ENCODE peak calls at places on chromosomes 12 and 14, in eight cellular contexts. L is psoas muscle; T is hypothalamus; P is activated T-cell treated with anti-CD3 and anti-CD28 coated beads, Interleukin-2, amount 50 U/mL, for 72 hours; I is MG63; J is NCI-H345; N is MM.1S; G is naive thymus-derived CD8-positive, alpha-beta T cell. R is an unnamed sample.

GRCh38 chr14:73457050-73457934 is 1.1 kb downstream of the NUMB start:
- DNase-seq in L (peak), G (no peak), I (peak), T (no peak), J (peak), N (no peak), P (peak), R (no peak)

GRCh38 chr14:83566567-83566966 is 1963.4 kb upstream of the FLRT2 start:
- DNase-seq in L (no peak), N (no peak), J (no peak), T (no peak), I (no peak), P (no peak), G (no peak), R (no peak)

GRCh38 chr14:73661872-73662271 is 17.1 kb downstream of the DNAL1 start:
- DNase-seq in T (no peak), G (no peak), J (no peak), N (no peak), I (no peak), L (no peak), P (no peak), R (no peak)

GRCh38 chr14:75886661-75887348 is 95.0 kb downstream of the TGFB3 start:
- DNase-seq in L (no peak), G (no peak), P (no peak), T (no peak), N (no peak), J (no peak), I (no peak), R (no peak)

GRCh38 chr12:3453947-3454675 is 36.9 kb upstream of the PRMT8 start:
- DNase-seq in J (no peak), T (no peak), I (peak), N (no peak), L (no peak), P (no peak), G (no peak), R (peak)

GRCh38 chr14:67883717-67884116 is 64.1 kb downstream of the RAD51B start:
- DNase-seq in T (no peak), G (no peak), J (no peak), N (peak), L (no peak), I (no peak), P (no peak), R (no peak)

GRCh38 chr14:50813544-50813863 is 17.5 kb downstream of the NIN start:
- DNase-seq in G (peak), N (no peak), J (no peak), L (no peak), P (no peak), I (no peak), T (no peak), R (no peak)

GRCh38 chr14:99261916-99262787 is 9.8 kb downstream of the BCL11B start:
- DNase-seq in N (no peak), I (no peak), P (peak), J (no peak), G (peak), L (no peak), T (no peak), R (no peak)

GRCh38 chr14:68846466-68846865 is 53.6 kb upstream of the ZFP36L1 start:
- DNase-seq in P (no peak), L (no peak), I (no peak), J (no peak), N (no peak), G (no peak), T (no peak), R (no peak)

GRCh38 chr14:95817271-95817670 is 59.4 kb upstream of the TUNAR start:
- DNase-seq in J (no peak), T (no peak), I (no peak), G (no peak), L (no peak), P (no peak), N (no peak), R (no peak)

GRCh38 chr12:124861898-124862676 is 1.6 kb downstream of the SCARB1 start:
- DNase-seq in N (no peak), G (no peak), L (no peak), J (no peak), T (no peak), I (no peak), P (peak), R (no peak)

GRCh38 chr14:79878785-79879184 is 332.5 kb downstream of the DIO2 start:
- DNase-seq in N (no peak), G (no peak), I (no peak), P (no peak), J (no peak), T (no peak), L (no peak), R (no peak)

GRCh38 chr12:93221841-93222240 is 155.9 kb upstream of the NUDT4 start:
- DNase-seq in J (no peak), G (no peak), T (no peak), N (no peak), I (no peak), P (no peak), L (no peak), R (no peak)

GRCh38 chr12:16608346-16608745 is 2.4 kb upstream of the LMO3 start:
- DNase-seq in P (no peak), I (no peak), N (no peak), J (no peak), G (no peak), T (no peak), L (no peak), R (no peak)

GRCh38 chr12:130945793-130946492 is 7.8 kb upstream of the ADGRD1 start:
- DNase-seq in T (no peak), P (no peak), J (no peak), I (peak), G (no peak), L (peak), N (no peak), R (no peak)

GRCh38 chr14:31118892-31119291 is 88.7 kb downstream of the HECTD1 start:
- DNase-seq in I (no peak), L (no peak), J (no peak), N (no peak), P (no peak), T (no peak), G (no peak), R (no peak)

GRCh38 chr14:58216544-58216943 is 16.6 kb downstream of the ACTR10 start:
- DNase-seq in G (no peak), L (no peak), T (no peak), J (no peak), N (no peak), P (no peak), I (no peak), R (no peak)

GRCh38 chr14:68502196-68502595 is 290.7 kb downstream of the ZFP36L1 start:
- DNase-seq in P (no peak), L (no peak), J (no peak), I (no peak), G (no peak), T (no peak), N (no peak), R (no peak)

GRCh38 chr12:50110127-50110761 is 1.8 kb upstream of the COX14 start:
- DNase-seq in I (no peak), T (no peak), G (no peak), L (peak), J (no peak), N (peak), P (no peak), R (peak)

GRCh38 chr14:76603713-76604112 is 157.6 kb upstream of the VASH1 start:
- DNase-seq in T (no peak), N (no peak), J (no peak), G (no peak), L (no peak), P (no peak), I (no peak), R (no peak)

GRCh38 chr12:128259556-128260070 is 7.4 kb upstream of the TMEM132C start:
- DNase-seq in I (no peak), T (no peak), N (no peak), J (peak), G (no peak), L (no peak), P (peak), R (peak)